ENCODE peak calls at places on chromosomes 16 and 17, in five cellular contexts. U, I, Z, Q and A are unnamed samples.

GRCh38 chr17:42845918-42846593 is 1.7 kb downstream of the AOC2 start:
- DNase-seq in U (no peak), I (no peak), Z (no peak), Q (no peak), A (no peak)

GRCh38 chr16:6081320-6081976 is 983.9 kb upstream of the EEF2KMT start:
- DNase-seq in U (no peak), Q (no peak), I (no peak), Z (no peak), A (no peak)

GRCh38 chr17:2071421-2072281 is 16.7 kb downstream of the HIC1 start:
- DNase-seq in I (peak), U (peak), Z (no peak), Q (no peak), A (no peak)

GRCh38 chr17:9959377-9959981 is 54.4 kb upstream of the RCVRN start:
- DNase-seq in I (peak), Z (peak), U (no peak), Q (peak), A (no peak)

GRCh38 chr17:545156-545555 is 169.5 kb downstream of the VPS53 start:
- DNase-seq in Q (no peak), Z (no peak), U (no peak), I (no peak), A (no peak)

GRCh38 chr17:27550291-27550930 is 80.6 kb upstream of the LGALS9 start:
- DNase-seq in I (no peak), U (no peak), Z (no peak), Q (no peak), A (no peak)

GRCh38 chr17:82105417-82105881 is 7.4 kb upstream of the FASN start:
- DNase-seq in I (no peak), U (peak), Q (no peak), Z (no peak), A (no peak)

GRCh38 chr16:23856345-23856744 is 20.6 kb downstream of the PRKCB start:
- DNase-seq in Z (no peak), Q (peak), I (no peak), U (no peak), A (no peak)

GRCh38 chr17:6523330-6523729 is 33.0 kb downstream of the PITPNM3 start:
- DNase-seq in Z (no peak), Q (no peak), I (no peak), U (peak), A (no peak)

GRCh38 chr17:79797492-79798295 is 817 bp upstream of the CBX8 start:
- DNase-seq in Q (peak), U (no peak), Z (no peak), I (no peak), A (no peak)

GRCh38 chr17:82534401-82534812 is 14.9 kb downstream of the FOXK2 start:
- DNase-seq in I (no peak), Z (no peak), Q (no peak), U (no peak), A (no peak)

GRCh38 chr17:83173997-83174858 is 94.8 kb downstream of the METRNL start:
- DNase-seq in Q (peak), Z (no peak), I (peak), U (peak), A (peak)

GRCh38 chr17:81109957-81110356 is 55.4 kb upstream of the PVALEF start:
- DNase-seq in Z (no peak), U (no peak), Q (no peak), I (no peak), A (no peak)

GRCh38 chr16:57724541-57724940 is 11.0 kb upstream of the KATNB1 start:
- DNase-seq in U (no peak), I (no peak), Z (no peak), Q (no peak), A (no peak)

GRCh38 chr17:79242873-79243602 is 168.4 kb downstream of the ENGASE start:
- DNase-seq in Z (no peak), U (no peak), Q (no peak), I (no peak), A (peak)

GRCh38 chr16:85446846-85447656 is 166.1 kb upstream of the GSE1 start:
- DNase-seq in Q (peak), U (no peak), I (no peak), Z (no peak), A (peak)

GRCh38 chr17:45656527-45657181 is 127.5 kb upstream of the CRHR1 start:
- DNase-seq in I (no peak), Q (no peak), U (no peak), Z (no peak), A (no peak)

GRCh38 chr17:20998571-20999043 is 44.2 kb downstream of the USP22 start:
- DNase-seq in U (no peak), I (peak), Z (no peak), Q (no peak), A (no peak)

GRCh38 chr17:64063766-64064224 is 43.4 kb upstream of the ICAM2 start:
- DNase-seq in U (peak), I (peak), Z (peak), Q (peak), A (no peak)

GRCh38 chr16:68466174-68466573 is 17.9 kb upstream of the SMPD3 start:
- DNase-seq in Z (no peak), Q (no peak), I (no peak), U (no peak), A (no peak)

GRCh38 chr17:79800325-79801155 is 3.7 kb upstream of the CBX8 start:
- DNase-seq in Z (no peak), U (no peak), Q (peak), I (peak), A (no peak)

GRCh38 chr17:27646232-27646631 is 15.2 kb downstream of the LGALS9 start:
- DNase-seq in U (no peak), Q (no peak), I (no peak), Z (no peak), A (no peak)

GRCh38 chr17:11814655-11815262 is 182.5 kb downstream of the ZNF18 start:
- DNase-seq in Z (no peak), Q (no peak), I (no peak), U (no peak), A (no peak)

GRCh38 chr17:83150369-83151055 is 71.1 kb downstream of the METRNL start:
- DNase-seq in Z (no peak), I (no peak), Q (no peak), U (no peak), A (no peak)

GRCh38 chr16:24915019-24915418 is 69.3 kb downstream of the SLC5A11 start:
- DNase-seq in U (no peak), I (no peak), Q (no peak), Z (no peak), A (no peak)

GRCh38 chr17:15954222-15954621 is 9.3 kb downstream of the ADORA2B start:
- DNase-seq in Z (no peak), U (peak), I (peak), Q (no peak), A (no peak)

GRCh38 chr16:81319221-81319912 is 4.6 kb downstream of the GAN start:
- DNase-seq in U (no peak), I (peak), Z (no peak), Q (no peak), A (no peak)

GRCh38 chr16:11316331-11317015 is 28.8 kb upstream of the RMI2 start:
- DNase-seq in Z (no peak), I (peak), U (no peak), Q (no peak), A (no peak)

GRCh38 chr17:10605221-10605783 is 51.8 kb downstream of the MYH3 start:
- DNase-seq in Z (no peak), I (no peak), U (no peak), Q (no peak), A (no peak)

GRCh38 chr16:52912565-52913173 is 140.0 kb downstream of the CHD9NB start:
- DNase-seq in Q (no peak), U (no peak), Z (no peak), I (peak), A (no peak)

GRCh38 chr16:55144656-55145055 is 179.3 kb upstream of the IRX6 start:
- DNase-seq in U (no peak), Z (no peak), I (no peak), Q (no peak), A (no peak)

GRCh38 chr17:10739341-10739905 is 9.6 kb upstream of the TMEM220 start:
- DNase-seq in I (no peak), Z (no peak), U (peak), Q (no peak), A (no peak)

GRCh38 chr17:8376302-8377067 is at the start of gene KRABD2:
- DNase-seq in Z (peak), I (peak), U (peak), Q (peak), A (peak)
- TF ChIP-seq CTCF in Z (peak), I (peak), U (peak), Q (peak), A (peak)

DNA sequence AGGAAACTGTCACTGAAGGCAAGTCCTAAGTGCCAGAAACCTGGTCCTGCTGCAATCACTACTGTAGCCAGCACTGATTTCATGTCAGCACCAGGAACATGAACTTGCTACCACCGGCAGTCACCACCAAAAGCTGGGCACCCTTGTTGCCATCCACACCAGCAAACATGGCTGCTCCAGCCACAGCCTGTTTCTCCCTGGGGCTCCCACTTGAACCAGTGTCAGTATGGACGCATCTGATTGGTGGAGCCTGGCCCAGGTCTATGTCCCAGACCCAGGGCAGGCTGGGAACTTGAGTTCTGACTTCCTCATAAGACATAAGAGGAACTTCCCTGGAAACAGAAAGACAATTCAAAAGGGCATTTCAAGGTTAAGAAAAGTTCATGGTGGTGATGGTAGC is 56.5 kb downstream of the COPRS start:
- DNase-seq in U (peak), Q (no peak), Z (no peak), I (no peak), A (no peak)
- H3K4me3 ChIP-seq in U (no peak), Q (no peak), Z (no peak), I (no peak), A (no peak)

DNA sequence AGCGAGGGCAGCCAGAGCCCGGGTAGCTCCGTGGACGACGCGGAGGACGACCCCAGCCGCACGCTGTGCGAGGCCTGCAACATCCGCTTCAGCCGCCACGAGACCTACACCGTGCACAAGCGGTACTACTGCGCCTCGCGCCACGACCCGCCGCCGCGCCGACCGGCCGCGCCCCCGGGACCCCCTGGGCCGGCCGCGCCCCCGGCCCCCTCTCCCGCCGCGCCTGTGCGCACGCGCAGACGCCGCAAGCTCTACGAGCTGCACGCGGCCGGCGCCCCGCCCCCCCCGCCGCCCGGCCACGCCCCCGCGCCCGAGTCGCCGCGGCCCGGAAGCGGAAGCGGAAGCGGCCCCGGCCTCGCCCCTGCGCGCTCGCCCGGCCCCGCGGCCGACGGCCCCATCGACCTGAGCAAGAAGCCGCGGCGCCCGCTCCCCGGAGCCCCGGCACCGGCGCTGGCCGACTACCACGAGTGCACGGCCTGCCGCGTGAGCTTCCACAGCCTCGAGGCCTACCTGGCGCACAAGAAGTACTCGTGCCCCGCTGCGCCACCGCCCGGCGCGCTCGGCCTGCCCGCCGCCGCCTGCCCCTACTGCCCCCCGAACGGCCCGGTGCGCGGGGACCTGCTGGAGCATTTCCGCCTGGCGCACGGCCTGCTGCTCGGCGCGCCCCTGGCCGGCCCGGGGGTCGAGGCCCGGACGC is 36.1 kb upstream of the ZC3H18 start:
- DNase-seq in I (peak), Q (peak), U (peak), Z (peak), A (peak)
- TF ChIP-seq CTCF in I (no peak), Q (no peak), U (no peak), Z (no peak), A (no peak)

GRCh38 chr17:44297975-44298374 is 10.4 kb upstream of the RUNDC3A start:
- DNase-seq in Z (no peak), I (no peak), U (no peak), Q (no peak), A (no peak)
- H3K4me3 ChIP-seq in Z (no peak), I (no peak), U (no peak), Q (no peak), A (no peak)

GRCh38 chr16:263944-264343 is 11.8 kb downstream of the RGS11 start:
- DNase-seq in I (no peak), Z (no peak), U (no peak), Q (no peak), A (no peak)
- TF ChIP-seq CTCF in I (no peak), Z (no peak), U (no peak), Q (no peak), A (no peak)

DNA sequence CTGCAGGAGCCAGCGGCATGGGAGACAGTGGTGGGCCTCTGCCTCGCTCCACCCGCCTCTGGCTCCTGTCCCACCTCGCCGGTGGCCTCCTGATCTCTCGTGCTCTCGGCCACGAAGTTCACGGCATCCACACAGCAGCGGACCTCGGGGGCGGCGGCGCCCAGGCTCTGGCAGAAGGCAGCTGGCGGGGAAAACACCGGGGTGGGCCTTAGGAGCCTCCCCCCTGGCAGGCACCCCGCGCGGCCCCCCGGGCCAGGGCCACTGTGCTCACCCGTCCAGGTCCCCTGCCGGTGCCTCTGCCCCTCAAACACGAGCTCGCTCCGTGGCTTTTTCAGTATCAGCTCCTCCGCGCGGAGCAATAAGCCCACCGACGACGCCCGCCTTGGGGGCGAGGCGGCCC is 409 bp upstream of the C17orf107 start:
- DNase-seq in U (no peak), I (no peak), Q (no peak), Z (no peak), A (no peak)
- H3K4me3 ChIP-seq in U (peak), I (peak), Q (peak), Z (peak), A (peak)

DNA sequence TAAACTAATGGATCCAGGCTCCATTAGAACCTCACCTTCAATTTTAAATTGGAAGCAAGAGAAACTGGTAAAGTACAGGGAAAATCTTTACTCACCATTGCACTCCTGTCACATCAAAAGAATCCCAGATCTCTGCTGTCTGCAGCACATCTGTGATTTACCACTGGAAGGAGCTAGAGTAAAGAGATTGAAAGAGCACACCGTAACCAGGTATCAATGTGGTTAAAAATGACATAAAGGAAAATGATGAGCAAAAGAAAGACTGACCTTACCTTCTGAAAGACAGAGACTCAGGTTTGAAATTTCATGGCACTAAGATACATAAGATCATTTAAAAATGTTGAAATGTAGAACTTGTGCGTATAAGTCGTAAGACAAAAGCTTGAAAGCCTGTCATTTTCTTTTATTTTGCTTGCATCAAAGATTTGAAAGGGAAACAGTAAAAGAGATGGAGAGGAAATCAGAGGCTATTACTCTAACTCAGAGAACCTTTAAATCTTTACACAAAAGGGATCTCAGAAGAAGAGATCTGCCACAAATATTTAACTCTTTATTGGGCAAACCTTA is 678.2 kb upstream of the GOT2 start:
- DNase-seq in I (no peak), Q (no peak), U (no peak), Z (no peak), A (no peak)
- TF ChIP-seq CTCF in I (peak), Q (no peak), U (peak), Z (no peak), A (no peak)

GRCh38 chr17:17742688-17743390 is 61.6 kb downstream of the RAI1 start:
- DNase-seq in U (no peak), I (no peak), Q (no peak), Z (no peak), A (no peak)

GRCh38 chr17:17742133-17742621 is 60.9 kb downstream of the RAI1 start:
- DNase-seq in I (no peak), Z (no peak), Q (no peak), U (no peak), A (no peak)

GRCh38 chr17:17739388-17740066 is 58.3 kb downstream of the RAI1 start:
- DNase-seq in I (peak), U (peak), Q (no peak), Z (no peak), A (no peak)

GRCh38 chr17:17740627-17741237 is 59.5 kb downstream of the RAI1 start:
- DNase-seq in Q (no peak), U (no peak), Z (peak), I (no peak), A (no peak)

DNA sequence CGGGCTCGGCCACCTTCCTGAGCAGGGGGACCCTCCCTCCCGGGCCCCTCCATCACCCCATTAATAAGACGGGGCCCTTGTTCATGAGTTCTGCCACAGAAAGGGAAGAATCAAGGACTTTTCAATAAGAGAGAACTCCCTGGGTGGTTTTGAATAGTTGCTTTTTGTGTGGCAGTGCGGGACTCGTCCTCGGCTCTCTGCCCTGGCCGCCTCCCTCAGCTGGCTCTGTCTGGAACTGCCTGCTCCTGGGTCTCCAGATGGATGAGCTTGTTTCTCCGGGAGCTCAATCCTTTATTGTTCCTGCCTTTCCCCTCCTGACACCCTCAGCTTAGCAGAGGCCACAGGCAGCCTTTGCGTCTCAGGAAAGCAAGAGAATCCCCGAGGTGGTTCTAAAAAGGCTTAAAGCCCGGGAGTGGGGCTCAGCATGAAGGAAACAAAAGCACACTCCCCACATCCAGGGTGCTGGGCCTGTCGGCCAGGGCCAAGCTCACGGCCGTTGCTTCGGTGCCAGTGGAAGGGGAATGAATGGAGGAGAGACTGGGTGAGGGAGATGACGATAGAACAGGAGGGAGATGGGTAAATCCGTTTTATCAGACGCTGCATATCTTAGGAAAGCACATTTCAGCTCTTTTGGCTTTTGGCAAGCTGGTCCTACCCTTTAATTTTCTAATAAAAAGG is 60.2 kb downstream of the RAI1 start:
- DNase-seq in Q (no peak), I (no peak), U (no peak), Z (no peak), A (no peak)
- H3K4me3 ChIP-seq in Q (no peak), I (no peak), U (no peak), Z (no peak), A (no peak)